ENCODE peak calls at places on chromosomes 6 and 20, in ten cellular contexts. S is left ventricle myocardium inferior; B is DMS 273 treated with DMSO at 0.1 percent for 48 hours; L is psoas muscle; J is GM10248; X is H9; Z is stimulated activated CD4-positive, alpha-beta T cell treated with anti-CD3 and anti-CD28 coated beads, TNF-alpha, amount 100 ng/mL, for 4 hours; W is HepG2; G is upper lobe of left lung; H is heart left ventricle. R is an unnamed sample.
A peak's percentile ranks its signal among the peaks of the same experiment; 100 is the strongest.

GRCh38 chr6:169411296-169411695 is 157.7 kb upstream of the THBS2 start:
- DNase-seq in S (no peak), B (no peak), L (no peak), J (no peak), X (no peak), Z (no peak), W (no peak), G (no peak), H (no peak), R (no peak)

GRCh38 chr20:49052334-49052733 is 6.2 kb downstream of the CSE1L start:
- DNase-seq in S (no peak), B (no peak), L (no peak), J (no peak), X (no peak), Z (no peak), W (peak; percentile 81), G (no peak), H (no peak), R (no peak)

GRCh38 chr6:25942561-25943147 is 12.2 kb upstream of the SLC17A2 start:
- DNase-seq in S (no peak), B (no peak), L (no peak), J (peak; percentile 31), X (no peak), Z (no peak), W (peak; percentile 76), G (no peak), H (no peak), R (no peak)

GRCh38 chr6:23027281-23027680 is 457.9 kb downstream of the HDGFL1 start:
- DNase-seq in S (no peak), B (no peak), L (no peak), J (no peak), X (no peak), Z (no peak), W (no peak), G (no peak), H (no peak), R (no peak)

GRCh38 chr6:26157150-26157837 is 70.1 kb downstream of the HFE start:
- DNase-seq in S (peak; percentile 45), B (peak; percentile 93), L (peak; percentile 62), J (peak; percentile 23), X (peak; percentile 69), Z (no peak), W (no peak), G (peak; percentile 29), H (peak; percentile 79), R (no peak)

GRCh38 chr6:71489736-71490135 is 201.1 kb downstream of the OGFRL1 start:
- DNase-seq in S (no peak), B (no peak), L (no peak), J (no peak), X (peak; percentile 42), Z (no peak), W (peak; percentile 47), G (no peak), H (no peak), R (peak; percentile 69)

GRCh38 chr6:1502041-1502440 is 107.7 kb upstream of the FOXC1 start:
- DNase-seq in S (no peak), B (peak; percentile 57), L (no peak), J (no peak), X (no peak), Z (no peak), W (no peak), G (no peak), H (no peak), R (no peak)

GRCh38 chr6:90397929-90398674 is 101.5 kb upstream of the BACH2 start:
- DNase-seq in S (no peak), B (no peak), L (no peak), J (no peak), X (no peak), Z (peak; percentile 81), W (no peak), G (no peak), H (no peak), R (no peak)

GRCh38 chr6:109491207-109491938 is 8.4 kb upstream of the ZBTB24 start:
- DNase-seq in S (no peak), B (no peak), L (no peak), J (no peak), X (no peak), Z (no peak), W (no peak), G (no peak), H (no peak), R (no peak)

GRCh38 chr6:1313364-1313754 is 1.5 kb downstream of the FOXQ1 start:
- DNase-seq in S (no peak), B (no peak), L (no peak), J (no peak), X (no peak), Z (no peak), W (no peak), G (no peak), H (no peak), R (no peak)

GRCh38 chr6:32741203-32741960 is at the start of gene HLA-DQA2:
- DNase-seq in S (no peak), B (no peak), L (no peak), J (no peak), X (no peak), Z (no peak), W (no peak), G (no peak), H (no peak), R (no peak)

GRCh38 chr20:8515810-8516435 is 383.9 kb downstream of the PLCB1 start:
- DNase-seq in S (no peak), B (no peak), L (no peak), J (no peak), X (no peak), Z (no peak), W (no peak), G (no peak), H (no peak), R (no peak)

GRCh38 chr6:33170176-33171095 is 21.8 kb downstream of the COL11A2 start:
- DNase-seq in S (no peak), B (no peak), L (no peak), J (no peak), X (no peak), Z (no peak), W (no peak), G (no peak), H (no peak), R (no peak)

R was measured in BJ.